ENCODE peak calls at places on chromosome 1, in seven cellular contexts. P is AML-193; C is T-cell; R is aorta; Q is stimulated activated CD4-positive, alpha-beta T cell treated with anti-CD3 and anti-CD28 coated beads, Interleukin-2, amount 100 ng/mL, for 48 hours; X is T-helper 2 cell; H is occipital lobe. A is an unnamed sample.

GRCh38 chr1:61149010-61149860 is 66.9 kb downstream of the NFIA start:
- DNase-seq in P (no peak), C (no peak), R (no peak), Q (no peak), X (no peak), H (no peak), A (no peak)

GRCh38 chr1:171743014-171743870 is 1.4 kb upstream of the VAMP4 start:
- DNase-seq in P (no peak), C (no peak), R (no peak), Q (no peak), X (peak), H (no peak), A (no peak)

GRCh38 chr1:204435246-204435885 is 23.7 kb upstream of the PPP1R15B start:
- DNase-seq in P (peak), C (no peak), R (no peak), Q (no peak), X (no peak), H (no peak), A (no peak)

GRCh38 chr1:203274603-203275381 is 30.5 kb upstream of the BTG2 start:
- DNase-seq in P (no peak), C (no peak), R (no peak), Q (no peak), X (no peak), H (peak), A (no peak)

GRCh38 chr1:211384524-211384923 is 57.9 kb downstream of the TRAF5 start:
- DNase-seq in P (no peak), C (no peak), R (no peak), Q (no peak), X (no peak), H (no peak), A (no peak)

GRCh38 chr1:64909021-64909420 is 57.3 kb downstream of the JAK1 start:
- DNase-seq in P (no peak), C (no peak), R (no peak), Q (no peak), X (no peak), H (no peak), A (no peak)

GRCh38 chr1:188122646-188123045 is 1293.9 kb downstream of the PLA2G4A start:
- DNase-seq in P (no peak), C (no peak), R (no peak), Q (no peak), X (no peak), H (no peak), A (no peak)

GRCh38 chr1:66022904-66023620 is 230.4 kb downstream of the PDE4B start:
- DNase-seq in P (no peak), C (no peak), R (no peak), Q (no peak), X (peak), H (no peak), A (no peak)

GRCh38 chr1:201715801-201716741 is 112.9 kb upstream of the IPO9 start:
- DNase-seq in P (peak), C (no peak), R (peak), Q (no peak), X (no peak), H (no peak), A (no peak)

GRCh38 chr1:154810571-154810970 is 59.5 kb downstream of the KCNN3 start:
- DNase-seq in P (no peak), C (no peak), R (no peak), Q (no peak), X (no peak), H (no peak), A (no peak)

GRCh38 chr1:209435654-209436566 is 147.6 kb upstream of the CAMK1G start:
- DNase-seq in P (no peak), C (peak), R (peak), Q (peak), X (peak), H (peak), A (no peak)

GRCh38 chr1:204286323-204286714 is 72.5 kb upstream of the GOLT1A start:
- DNase-seq in P (no peak), C (no peak), R (no peak), Q (no peak), X (no peak), H (no peak), A (no peak)

GRCh38 chr1:161718559-161719324 is 2.6 kb upstream of the FCRLB start:
- DNase-seq in P (no peak), C (no peak), R (no peak), Q (no peak), X (no peak), H (no peak), A (no peak)

GRCh38 chr1:9657521-9658032 is 6.0 kb downstream of the PIK3CD start:
- DNase-seq in P (no peak), C (no peak), R (no peak), Q (no peak), X (no peak), H (no peak), A (no peak)

GRCh38 chr1:209835782-209836298 is 8.1 kb downstream of the UTP25 start:
- DNase-seq in P (no peak), C (no peak), R (no peak), Q (no peak), X (peak), H (no peak), A (peak)

GRCh38 chr1:208207388-208208131 is 36.6 kb downstream of the PLXNA2 start:
- DNase-seq in P (no peak), C (no peak), R (peak), Q (no peak), X (no peak), H (no peak), A (no peak)

GRCh38 chr1:85200870-85201339 is at the start of gene SYDE2:
- DNase-seq in P (no peak), C (peak), R (peak), Q (peak), X (peak), H (peak), A (no peak)

A was measured in brain pericyte.